ENCODE peak calls at places on chromosome 14, in four cellular contexts. R, T, I and M are unnamed samples.

GRCh38 chr14:52025310-52025709 is 36.0 kb downstream of the RTRAF start:
- DNase-seq in I (no peak), R (no peak), T (peak), M (peak)

GRCh38 chr14:75295061-75295461 is 16.4 kb downstream of the FOS start:
- DNase-seq in R (no peak), I (peak), T (peak), M (peak)

GRCh38 chr14:32203928-32204357 is 874 bp upstream of the RNU6-8 start:
- DNase-seq in T (no peak), I (no peak), R (peak), M (no peak)

GRCh38 chr14:101231828-101232227 is 328.3 kb upstream of the RTL1 start:
- DNase-seq in I (no peak), T (no peak), R (no peak), M (no peak)

GRCh38 chr14:90513151-90514014 is 116.6 kb downstream of the CALM1 start:
- DNase-seq in R (no peak), I (peak), T (peak), M (peak)

GRCh38 chr14:72332054-72332453 is 399.8 kb downstream of the RGS6 start:
- DNase-seq in T (no peak), I (no peak), R (no peak), M (no peak)

GRCh38 chr14:96901227-96901626 is 104.0 kb downstream of the VRK1 start:
- DNase-seq in I (no peak), T (no peak), R (no peak), M (no peak)

GRCh38 chr14:31877333-31877798 is 199.7 kb upstream of the ARHGAP5 start:
- DNase-seq in T (peak), R (no peak), I (no peak), M (no peak)

GRCh38 chr14:33273978-33274377 is 335.3 kb downstream of the NPAS3 start:
- DNase-seq in T (no peak), I (no peak), R (no peak), M (no peak)

GRCh38 chr14:59274991-59275391 is 86.5 kb downstream of the DAAM1 start:
- DNase-seq in R (peak), I (no peak), T (no peak), M (peak)

GRCh38 chr14:28765907-28766504 is 581 bp upstream of the FOXG1 start:
- DNase-seq in R (peak), T (peak), I (no peak), M (no peak)

GRCh38 chr14:28763914-28764848 is 2.4 kb upstream of the FOXG1 start:
- DNase-seq in T (peak), R (no peak), I (no peak), M (no peak)

GRCh38 chr14:28766505-28767238 is at the start of gene FOXG1:
- DNase-seq in I (no peak), R (peak), T (peak), M (no peak)

GRCh38 chr14:28767239-28767850 is 758 bp downstream of the FOXG1 start:
- DNase-seq in R (no peak), I (no peak), T (no peak), M (no peak)

GRCh38 chr14:28765169-28765906 is 1.2 kb upstream of the FOXG1 start:
- DNase-seq in T (peak), I (no peak), R (no peak), M (no peak)
- H3K4me3 ChIP-seq in T (peak), I (no peak), R (no peak), M (no peak)

GRCh38 chr14:49589387-49589786 is 3.2 kb upstream of the RPS29 start:
- DNase-seq in R (no peak), T (no peak), I (no peak), M (no peak)

GRCh38 chr14:49598479-49599301 is at the start of gene LRR1:
- DNase-seq in T (peak), R (peak), I (peak), M (peak)

GRCh38 chr14:49598182-49598478 is 610 bp upstream of the LRR1 start:
- DNase-seq in T (no peak), I (no peak), R (no peak), M (no peak)

GRCh38 chr14:49594347-49595089 is 4.2 kb upstream of the LRR1 start:
- DNase-seq in I (no peak), T (peak), R (no peak), M (no peak)

GRCh38 chr14:49593016-49593415 is 5.7 kb upstream of the LRR1 start:
- DNase-seq in T (peak), I (no peak), R (no peak), M (no peak)
- H3K4me3 ChIP-seq in T (no peak), I (no peak), R (peak), M (no peak)

DNA sequence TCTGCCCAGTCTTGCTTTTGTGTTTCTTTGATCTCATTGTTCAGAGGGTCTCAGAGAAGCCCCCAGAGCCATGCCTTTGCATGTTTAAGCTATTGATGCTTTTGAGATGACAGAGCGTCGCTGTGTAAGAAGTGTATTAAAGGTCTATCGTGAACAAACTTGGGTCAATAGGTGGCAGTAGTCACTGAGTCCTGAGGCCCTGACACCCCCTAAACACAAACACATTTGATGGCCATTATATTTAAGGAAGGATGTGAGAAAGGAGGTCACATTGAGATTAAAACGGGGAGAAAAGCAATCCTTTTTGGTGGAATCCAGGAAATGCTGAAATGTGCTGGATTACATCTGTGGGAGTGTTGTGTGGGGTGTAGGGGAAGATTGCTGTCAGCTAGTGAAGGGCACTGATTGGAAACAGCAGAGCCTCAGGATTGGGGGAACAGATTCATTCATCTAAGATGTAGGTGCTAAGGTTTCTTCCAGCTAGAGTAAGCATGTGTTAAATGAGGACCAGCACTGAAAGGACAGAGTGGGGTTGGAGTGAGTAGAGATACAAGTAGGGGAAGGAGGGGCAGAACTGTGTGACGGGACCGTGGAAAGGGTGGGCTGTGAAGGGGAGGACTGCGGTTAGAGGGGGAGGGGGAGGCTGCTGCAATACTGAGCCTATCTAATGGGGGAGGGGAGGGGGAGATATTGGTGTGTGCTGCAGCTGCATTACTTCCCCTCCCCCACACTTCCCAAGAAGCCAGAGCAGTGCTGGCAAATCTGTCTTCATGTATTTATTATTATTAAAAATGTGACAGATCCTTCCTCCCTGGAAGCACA is 12.7 kb downstream of the NGDN start:
- DNase-seq in T (no peak), I (no peak), R (no peak), M (no peak)
- H3K4me3 ChIP-seq in T (no peak), I (no peak), R (no peak), M (no peak)

DNA sequence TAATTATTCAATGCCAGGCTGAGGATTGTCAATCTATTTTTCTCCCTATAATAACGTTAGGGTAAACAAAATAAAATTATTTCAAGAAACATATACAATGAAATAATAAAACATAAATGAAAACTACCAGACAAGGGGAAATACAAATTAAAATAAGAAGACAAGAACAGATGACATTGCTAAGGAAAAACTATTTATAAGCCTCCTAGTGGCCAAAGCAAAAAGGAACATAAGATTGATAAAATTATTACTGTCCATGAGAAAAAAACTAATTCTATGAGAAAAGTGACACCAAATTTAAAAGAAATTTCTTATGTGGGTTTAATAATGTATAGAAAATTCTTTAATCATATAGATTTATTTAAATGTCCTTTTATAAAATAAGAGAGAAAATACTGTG is 294.7 kb downstream of the TTC6 start:
- DNase-seq in I (no peak), T (no peak), R (no peak), M (no peak)
- H3K4me3 ChIP-seq in I (no peak), T (no peak), R (no peak), M (no peak)